ENCODE peak calls at places on chromosomes 12 and 14, in four cellular contexts. S, M, X and F are unnamed samples.
A peak's percentile ranks its signal among the peaks of the same experiment; 100 is the strongest.

GRCh38 chr14:101187816-101188570 is 284.5 kb upstream of the RTL1 start:
- DNase-seq in S (no peak), M (no peak), X (no peak), F (no peak)

GRCh38 chr12:6069452-6070093 is 54.9 kb downstream of the VWF start:
- DNase-seq in S (no peak), M (peak; percentile 82), X (no peak), F (peak; percentile 71)

GRCh38 chr14:104435147-104436046 is 144.2 kb upstream of the C14orf180 start:
- DNase-seq in S (no peak), M (no peak), X (no peak), F (peak; percentile 38)

GRCh38 chr12:55670213-55670730 is 33.6 kb downstream of the OR10P1 start:
- DNase-seq in S (no peak), M (no peak), X (no peak), F (no peak)

GRCh38 chr14:101077511-101078074 is 174.1 kb upstream of the RTL1 start:
- DNase-seq in S (no peak), M (no peak), X (no peak), F (no peak)

GRCh38 chr12:88401153-88401552 is 179.1 kb downstream of the KITLG start:
- DNase-seq in S (no peak), M (peak; percentile 50), X (no peak), F (no peak)

GRCh38 chr14:65478596-65478995 is 66.1 kb downstream of the FUT8 start:
- DNase-seq in S (no peak), M (peak; percentile 34), X (no peak), F (no peak)

GRCh38 chr12:57332646-57333312 is 81.8 kb upstream of the STAC3 start:
- DNase-seq in S (no peak), M (peak; percentile 45), X (no peak), F (no peak)

GRCh38 chr14:22865424-22866215 is 5.9 kb upstream of the LRP10 start:
- DNase-seq in S (no peak), M (no peak), X (no peak), F (no peak)

GRCh38 chr14:34043627-34044372 is 92.9 kb upstream of the EGLN3 start:
- DNase-seq in S (no peak), M (peak; percentile 4), X (no peak), F (no peak)

GRCh38 chr12:111759991-111760390 is 6.7 kb upstream of the ALDH2 start:
- DNase-seq in S (no peak), M (no peak), X (no peak), F (no peak)

GRCh38 chr12:131941116-131941986 is 8.4 kb upstream of the EP400 start:
- DNase-seq in S (no peak), M (no peak), X (no peak), F (no peak)

GRCh38 chr12:94873368-94874085 is 130.0 kb downstream of the NDUFA12 start:
- DNase-seq in S (peak; percentile 28), M (peak; percentile 35), X (no peak), F (no peak)